ENCODE peak calls at places on chromosomes 4 and X, in seven cellular contexts. One of them, this sample, is unnamed.

GRCh38 chrX:53195401-53195800 is 29.6 kb downstream of the KDM5C start:
- DNase-seq in Panc1: no peak
- DNase-seq in suprapubic skin: no peak
- DNase-seq in GM23338: no peak
- DNase-seq in SK-N-SH: no peak
- DNase-seq in sigmoid colon: no peak
- DNase-seq in stomach: no peak
- DNase-seq in this sample: no peak

GRCh38 chr4:122700178-122700725 is 32.3 kb upstream of the BBS12 start:
- DNase-seq in Panc1: no peak
- DNase-seq in suprapubic skin: no peak
- DNase-seq in GM23338: peak
- DNase-seq in SK-N-SH: peak
- DNase-seq in sigmoid colon: peak
- DNase-seq in stomach: no peak
- DNase-seq in this sample: peak

GRCh38 chrX:74449322-74449936 is 28.1 kb downstream of the SLC16A2 start:
- DNase-seq in Panc1: peak
- DNase-seq in suprapubic skin: no peak
- DNase-seq in GM23338: no peak
- DNase-seq in SK-N-SH: no peak
- DNase-seq in sigmoid colon: no peak
- DNase-seq in stomach: peak
- DNase-seq in this sample: no peak

GRCh38 chrX:67555578-67556203 is 11.9 kb downstream of the AR start:
- DNase-seq in Panc1: peak
- DNase-seq in suprapubic skin: no peak
- DNase-seq in GM23338: peak
- DNase-seq in SK-N-SH: peak
- DNase-seq in sigmoid colon: no peak
- DNase-seq in stomach: peak
- DNase-seq in this sample: no peak

GRCh38 chr4:9867746-9868425 is 86.5 kb downstream of the DRD5 start:
- DNase-seq in Panc1: no peak
- DNase-seq in suprapubic skin: no peak
- DNase-seq in GM23338: no peak
- DNase-seq in SK-N-SH: no peak
- DNase-seq in sigmoid colon: no peak
- DNase-seq in stomach: no peak
- DNase-seq in this sample: no peak

GRCh38 chr4:528835-529234 is 29.8 kb downstream of the PIGG start:
- DNase-seq in Panc1: no peak
- DNase-seq in suprapubic skin: no peak
- DNase-seq in GM23338: no peak
- DNase-seq in SK-N-SH: no peak
- DNase-seq in sigmoid colon: no peak
- DNase-seq in stomach: no peak
- DNase-seq in this sample: no peak

GRCh38 chr4:17546222-17546621 is 30.8 kb upstream of the LAP3 start:
- DNase-seq in Panc1: no peak
- DNase-seq in suprapubic skin: no peak
- DNase-seq in GM23338: no peak
- DNase-seq in SK-N-SH: no peak
- DNase-seq in sigmoid colon: no peak
- DNase-seq in stomach: no peak
- DNase-seq in this sample: no peak

GRCh38 chr4:158664806-158665205 is 6.9 kb downstream of the C4orf46 start:
- DNase-seq in Panc1: no peak
- DNase-seq in suprapubic skin: no peak
- DNase-seq in GM23338: no peak
- DNase-seq in SK-N-SH: no peak
- DNase-seq in sigmoid colon: no peak
- DNase-seq in stomach: no peak
- DNase-seq in this sample: no peak

GRCh38 chrX:78037881-78038280 is 66.2 kb upstream of the PGK1 start:
- DNase-seq in Panc1: no peak
- DNase-seq in suprapubic skin: no peak
- DNase-seq in GM23338: no peak
- DNase-seq in SK-N-SH: no peak
- DNase-seq in sigmoid colon: no peak
- DNase-seq in stomach: no peak
- DNase-seq in this sample: no peak

GRCh38 chr4:121796283-121796682 is 4.8 kb upstream of the EXOSC9 start:
- DNase-seq in Panc1: no peak
- DNase-seq in suprapubic skin: no peak
- DNase-seq in GM23338: peak
- DNase-seq in SK-N-SH: no peak
- DNase-seq in sigmoid colon: no peak
- DNase-seq in stomach: no peak
- DNase-seq in this sample: no peak

GRCh38 chr4:27043200-27043599 is 182.6 kb downstream of the STIM2 start:
- DNase-seq in Panc1: no peak
- DNase-seq in suprapubic skin: no peak
- DNase-seq in GM23338: no peak
- DNase-seq in SK-N-SH: no peak
- DNase-seq in sigmoid colon: no peak
- DNase-seq in stomach: no peak
- DNase-seq in this sample: no peak

GRCh38 chr4:27046851-27047250 is 186.2 kb downstream of the STIM2 start:
- DNase-seq in Panc1: no peak
- DNase-seq in suprapubic skin: no peak
- DNase-seq in GM23338: no peak
- DNase-seq in SK-N-SH: no peak
- DNase-seq in sigmoid colon: no peak
- DNase-seq in stomach: no peak
- DNase-seq in this sample: no peak

GRCh38 chr4:27050731-27051130 is 190.1 kb downstream of the STIM2 start:
- DNase-seq in Panc1: no peak
- DNase-seq in suprapubic skin: no peak
- DNase-seq in GM23338: no peak
- DNase-seq in SK-N-SH: no peak
- DNase-seq in sigmoid colon: no peak
- DNase-seq in stomach: no peak
- DNase-seq in this sample: no peak

GRCh38 chr4:27049101-27049829 is 188.6 kb downstream of the STIM2 start:
- DNase-seq in Panc1: no peak
- DNase-seq in suprapubic skin: no peak
- DNase-seq in GM23338: no peak
- DNase-seq in SK-N-SH: no peak
- DNase-seq in sigmoid colon: no peak
- DNase-seq in stomach: no peak
- DNase-seq in this sample: no peak

GRCh38 chr4:27048350-27049100 is 187.9 kb downstream of the STIM2 start:
- DNase-seq in Panc1: peak
- DNase-seq in suprapubic skin: no peak
- DNase-seq in GM23338: peak
- DNase-seq in SK-N-SH: peak
- DNase-seq in sigmoid colon: no peak
- DNase-seq in stomach: no peak
- DNase-seq in this sample: no peak
- H3K4me3 ChIP-seq in Panc1: no peak
- H3K4me3 ChIP-seq in suprapubic skin: peak
- H3K4me3 ChIP-seq in GM23338: no peak
- H3K4me3 ChIP-seq in SK-N-SH: peak
- H3K4me3 ChIP-seq in sigmoid colon: peak
- H3K4me3 ChIP-seq in stomach: peak
- H3K4me3 ChIP-seq in this sample: peak

GRCh38 chr4:16516796-16517413 is 290.6 kb upstream of the TAPT1 start:
- DNase-seq in Panc1: no peak
- DNase-seq in suprapubic skin: no peak
- DNase-seq in GM23338: peak
- DNase-seq in SK-N-SH: peak
- DNase-seq in sigmoid colon: no peak
- DNase-seq in stomach: peak
- DNase-seq in this sample: no peak
- TF ChIP-seq CTCF in Panc1: no peak
- TF ChIP-seq CTCF in suprapubic skin: no peak
- TF ChIP-seq CTCF in GM23338: peak
- TF ChIP-seq CTCF in SK-N-SH: peak
- TF ChIP-seq CTCF in sigmoid colon: no peak
- TF ChIP-seq CTCF in stomach: no peak
- TF ChIP-seq CTCF in this sample: peak

GRCh38 chrX:23785564-23785963 is 2.6 kb downstream of the SAT1 start:
- DNase-seq in Panc1: no peak
- DNase-seq in suprapubic skin: no peak
- DNase-seq in GM23338: no peak
- DNase-seq in SK-N-SH: no peak
- DNase-seq in sigmoid colon: no peak
- DNase-seq in stomach: no peak
- DNase-seq in this sample: no peak

GRCh38 chrX:23784487-23785301 is 1.7 kb downstream of the SAT1 start:
- DNase-seq in Panc1: no peak
- DNase-seq in suprapubic skin: no peak
- DNase-seq in GM23338: no peak
- DNase-seq in SK-N-SH: no peak
- DNase-seq in sigmoid colon: no peak
- DNase-seq in stomach: no peak
- DNase-seq in this sample: no peak

GRCh38 chrX:23788521-23788920 is 5.5 kb downstream of the SAT1 start:
- DNase-seq in Panc1: no peak
- DNase-seq in suprapubic skin: no peak
- DNase-seq in GM23338: no peak
- DNase-seq in SK-N-SH: no peak
- DNase-seq in sigmoid colon: no peak
- DNase-seq in stomach: no peak
- DNase-seq in this sample: no peak

GRCh38 chrX:23787745-23788118 is 4.8 kb downstream of the SAT1 start:
- DNase-seq in Panc1: no peak
- DNase-seq in suprapubic skin: no peak
- DNase-seq in GM23338: no peak
- DNase-seq in SK-N-SH: no peak
- DNase-seq in sigmoid colon: no peak
- DNase-seq in stomach: no peak
- DNase-seq in this sample: no peak

DNA sequence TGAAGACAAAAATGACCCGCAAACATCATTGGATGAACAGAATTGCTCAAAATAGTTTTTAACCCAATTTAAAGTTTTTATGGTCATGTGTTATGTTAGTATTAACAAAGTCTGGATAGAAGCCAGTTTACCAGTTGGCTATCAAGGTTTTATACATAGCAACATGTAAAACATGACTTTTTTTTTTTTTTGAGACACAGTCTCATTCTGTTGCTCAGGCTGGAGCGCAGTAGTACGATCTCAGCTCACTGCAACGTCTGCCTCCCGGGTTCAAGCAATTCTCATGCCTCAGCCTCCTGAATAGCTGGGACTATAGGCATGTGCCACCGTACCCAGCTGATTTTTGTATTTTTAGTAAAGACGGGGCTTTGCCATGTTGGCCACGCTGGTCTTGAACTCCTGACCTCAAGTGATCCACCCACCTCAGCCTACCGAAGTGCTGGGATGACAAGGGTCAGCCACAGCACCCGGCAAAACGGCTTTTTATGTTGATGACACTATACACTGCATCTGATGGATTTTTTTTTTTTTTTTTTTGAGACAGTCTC is 3.4 kb downstream of the SAT1 start:
- DNase-seq in Panc1: no peak
- DNase-seq in suprapubic skin: no peak
- DNase-seq in GM23338: no peak
- DNase-seq in SK-N-SH: no peak
- DNase-seq in sigmoid colon: no peak
- DNase-seq in stomach: no peak
- DNase-seq in this sample: no peak
- TF ChIP-seq POLR2AphosphoS5 in Panc1: no peak
- TF ChIP-seq POLR2AphosphoS5 in suprapubic skin: no peak
- TF ChIP-seq POLR2AphosphoS5 in GM23338: no peak
- TF ChIP-seq POLR2AphosphoS5 in SK-N-SH: no peak
- TF ChIP-seq POLR2AphosphoS5 in sigmoid colon: peak
- TF ChIP-seq POLR2AphosphoS5 in stomach: no peak
- TF ChIP-seq POLR2AphosphoS5 in this sample: no peak

DNA sequence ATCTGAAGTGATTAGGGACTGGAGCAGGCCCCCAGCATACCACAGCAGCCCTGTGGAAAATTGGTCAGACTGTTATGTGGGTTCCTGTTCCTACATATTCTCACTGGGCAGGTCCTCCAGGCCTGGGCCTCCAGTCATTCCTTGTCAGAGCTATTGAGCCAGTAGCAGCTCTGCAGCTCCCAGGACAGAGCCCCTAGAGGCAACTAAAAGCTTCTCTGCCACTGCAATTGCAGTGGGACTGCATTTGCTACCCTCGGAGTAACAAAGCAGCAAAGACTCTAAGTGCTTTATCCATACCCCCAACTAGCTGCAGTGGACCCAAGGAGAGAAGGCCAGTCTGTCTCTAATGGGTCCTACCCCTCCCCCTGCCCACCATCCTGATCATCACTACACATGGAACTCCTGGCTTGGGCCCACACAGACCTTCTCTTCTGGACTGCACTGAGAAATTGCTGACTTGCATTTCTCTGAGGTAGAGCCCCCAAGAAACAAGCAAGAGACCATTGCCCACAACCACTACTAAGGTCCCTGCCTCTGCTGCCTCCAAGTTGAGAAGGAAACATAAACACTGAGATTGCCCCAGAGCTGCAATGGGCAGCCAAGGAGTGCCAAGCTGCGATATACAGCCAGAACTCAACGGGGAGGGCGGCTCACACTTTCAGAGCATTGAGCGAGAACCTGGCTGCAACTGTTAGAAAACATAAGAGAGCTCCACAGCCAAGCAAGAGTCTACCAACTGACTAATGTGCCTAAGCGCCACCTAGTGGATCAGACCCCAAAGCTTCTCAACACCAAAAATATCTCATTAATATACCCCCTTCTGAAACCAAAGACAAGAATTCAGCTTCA is 738.7 kb upstream of the NDST4 start:
- DNase-seq in Panc1: peak
- DNase-seq in suprapubic skin: peak
- DNase-seq in GM23338: peak
- DNase-seq in SK-N-SH: peak
- DNase-seq in sigmoid colon: no peak
- DNase-seq in stomach: peak
- DNase-seq in this sample: no peak
- H3K4me3 ChIP-seq in Panc1: no peak
- H3K4me3 ChIP-seq in suprapubic skin: no peak
- H3K4me3 ChIP-seq in GM23338: no peak
- H3K4me3 ChIP-seq in SK-N-SH: no peak
- H3K4me3 ChIP-seq in sigmoid colon: no peak
- H3K4me3 ChIP-seq in stomach: no peak
- H3K4me3 ChIP-seq in this sample: no peak

GRCh38 chr4:147837435-147837834 is 105.5 kb downstream of the ARHGAP10 start:
- DNase-seq in Panc1: no peak
- DNase-seq in suprapubic skin: no peak
- DNase-seq in GM23338: peak
- DNase-seq in SK-N-SH: no peak
- DNase-seq in sigmoid colon: no peak
- DNase-seq in stomach: no peak
- DNase-seq in this sample: no peak
- TF ChIP-seq CTCF in Panc1: no peak
- TF ChIP-seq CTCF in suprapubic skin: no peak
- TF ChIP-seq CTCF in GM23338: no peak
- TF ChIP-seq CTCF in SK-N-SH: no peak
- TF ChIP-seq CTCF in sigmoid colon: no peak
- TF ChIP-seq CTCF in stomach: no peak
- TF ChIP-seq CTCF in this sample: peak

GRCh38 chr4:7206856-7207567 is 14.7 kb downstream of the SORCS2 start:
- DNase-seq in Panc1: no peak
- DNase-seq in suprapubic skin: no peak
- DNase-seq in GM23338: peak
- DNase-seq in SK-N-SH: peak
- DNase-seq in sigmoid colon: peak
- DNase-seq in stomach: peak
- DNase-seq in this sample: no peak
- TF ChIP-seq POLR2AphosphoS5 in Panc1: no peak
- TF ChIP-seq POLR2AphosphoS5 in suprapubic skin: no peak
- TF ChIP-seq POLR2AphosphoS5 in GM23338: no peak
- TF ChIP-seq POLR2AphosphoS5 in SK-N-SH: no peak
- TF ChIP-seq POLR2AphosphoS5 in sigmoid colon: peak
- TF ChIP-seq POLR2AphosphoS5 in stomach: no peak
- TF ChIP-seq POLR2AphosphoS5 in this sample: peak